ENCODE peak calls at places on chromosomes 4 and X, in seven cellular contexts. Q is K562, T is SK-N-SH, X is HCT116, N is H1, G is GM12878, P is HepG2. I is an unnamed sample.
A peak's percentile ranks its signal among the peaks of the same experiment; 100 is the strongest.

GRCh38 chrX:107714196-107714811 is 61.3 kb downstream of the TSC22D3 start:
- DNase-seq in X (no peak), T (no peak), P (no peak), N (no peak), Q (no peak), G (no peak), I (no peak)

GRCh38 chr4:125836597-125837195 is 521.9 kb downstream of the FAT4 start:
- DNase-seq in N (no peak), Q (no peak), X (no peak), G (no peak), P (no peak), T (peak; percentile 39), I (no peak)

GRCh38 chr4:169971456-169972015 is 54.7 kb downstream of the MFAP3L start:
- DNase-seq in X (no peak), P (no peak), N (no peak), T (no peak), G (no peak), Q (no peak), I (no peak)

GRCh38 chr4:141074098-141074878 is 59.0 kb downstream of the RNF150 start:
- DNase-seq in G (no peak), N (no peak), P (no peak), T (no peak), X (no peak), Q (no peak), I (no peak)

GRCh38 chr4:142043509-142043908 is 407.1 kb downstream of the IL15 start:
- DNase-seq in N (no peak), Q (no peak), P (no peak), T (no peak), X (no peak), G (no peak), I (no peak)

GRCh38 chr4:168871686-168872085 is 138.4 kb downstream of the CBR4 start:
- DNase-seq in X (no peak), T (no peak), Q (no peak), N (no peak), P (no peak), G (no peak), I (no peak)

GRCh38 chr4:129282293-129282692 is 186.3 kb downstream of the C4orf33 start:
- DNase-seq in N (no peak), P (no peak), Q (no peak), T (no peak), G (no peak), X (no peak), I (no peak)

GRCh38 chr4:170374770-170375169 is 285.0 kb upstream of the AADAT start:
- DNase-seq in P (peak; percentile 39), X (peak; percentile 40), N (peak; percentile 65), G (no peak), Q (peak; percentile 14), T (peak; percentile 24), I (peak; percentile 54)

GRCh38 chrX:132226169-132226568 is 6.9 kb upstream of the RAP2C start:
- DNase-seq in G (no peak), N (no peak), X (no peak), Q (no peak), T (peak; percentile 7), P (no peak), I (no peak)

GRCh38 chr4:42104521-42104920 is 47.9 kb downstream of the BEND4 start:
- DNase-seq in X (no peak), T (no peak), P (no peak), G (no peak), Q (no peak), N (no peak), I (no peak)

GRCh38 chr4:110621839-110622751 is 782 bp downstream of the PITX2 start:
- DNase-seq in X (no peak), G (no peak), P (no peak), T (no peak), Q (no peak), N (peak; percentile 78), I (no peak)

GRCh38 chr4:32042486-32042885 is 1322.3 kb downstream of the PCDH7 start:
- DNase-seq in G (no peak), X (no peak), Q (no peak), P (no peak), T (no peak), N (no peak), I (no peak)

GRCh38 chrX:111168314-111168713 is 72.3 kb downstream of the PAK3 start:
- DNase-seq in G (no peak), X (no peak), Q (no peak), T (peak; percentile 3), N (no peak), P (peak; percentile 0), I (peak; percentile 32)

GRCh38 chrX:10197597-10198210 is 40.9 kb downstream of the CLCN4 start:
- DNase-seq in Q (no peak), P (no peak), X (no peak), N (no peak), G (no peak), T (no peak), I (no peak)

GRCh38 chrX:47723689-47724088 is 64.7 kb upstream of the UXT start:
- DNase-seq in G (no peak), P (peak; percentile 3), T (no peak), X (no peak), N (peak; percentile 53), Q (peak; percentile 15), I (no peak)

GRCh38 chrX:136731207-136731782 is 49.4 kb downstream of the ARHGEF6 start:
- DNase-seq in N (no peak), Q (no peak), X (no peak), P (no peak), T (no peak), G (no peak), I (no peak)

GRCh38 chr4:102647117-102647516 is 113.7 kb downstream of the MANBA start:
- DNase-seq in X (no peak), P (no peak), T (no peak), G (no peak), N (no peak), Q (no peak), I (no peak)

GRCh38 chrX:107669885-107670628 is 41.7 kb downstream of the PRPS1 start:
- DNase-seq in P (no peak), G (no peak), X (no peak), Q (no peak), N (no peak), T (no peak), I (no peak)

GRCh38 chr4:42371306-42372063 is 25.8 kb upstream of the SHISA3 start:
- DNase-seq in P (peak; percentile 19), N (no peak), Q (no peak), X (peak; percentile 33), T (peak; percentile 77), G (no peak), I (peak; percentile 63)

GRCh38 chr4:65737672-65738071 is 67.4 kb upstream of the EPHA5 start:
- DNase-seq in Q (no peak), T (no peak), G (no peak), P (no peak), X (no peak), N (no peak), I (no peak)

GRCh38 chr4:68038272-68038671 is 75.0 kb upstream of the TMPRSS11A start:
- DNase-seq in N (no peak), P (no peak), T (no peak), X (no peak), G (no peak), Q (no peak), I (no peak)
- TF ChIP-seq JUND in N (no peak), P (no peak), T (no peak), X (no peak), G (no peak), Q (no peak), I (no peak)

DNA sequence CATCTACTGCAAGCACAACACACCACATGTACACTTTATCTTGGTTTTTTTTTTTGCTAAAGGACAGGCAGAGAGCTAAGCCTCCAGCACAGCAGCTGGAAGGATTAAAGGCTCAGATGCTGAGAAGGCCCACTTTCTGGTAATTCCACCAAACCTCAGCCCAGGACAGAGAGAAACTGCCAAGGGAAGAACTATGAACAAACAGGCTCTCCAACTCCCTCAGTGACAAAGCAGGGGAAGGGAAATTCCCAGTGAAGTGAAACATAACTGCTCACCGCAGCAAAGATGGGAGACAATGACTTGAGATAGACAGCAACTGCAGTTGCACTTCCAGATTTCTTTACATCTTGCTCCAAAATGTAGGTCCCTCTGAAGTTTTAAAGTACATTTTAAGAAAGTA is 4.8 kb downstream of the PROM1 start:
- DNase-seq in P (no peak), N (no peak), X (no peak), G (peak; percentile 19), T (no peak), Q (no peak), I (peak; percentile 66)
- TF ChIP-seq JUND in P (no peak), N (no peak), X (no peak), G (no peak), T (no peak), Q (no peak), I (no peak)

DNA sequence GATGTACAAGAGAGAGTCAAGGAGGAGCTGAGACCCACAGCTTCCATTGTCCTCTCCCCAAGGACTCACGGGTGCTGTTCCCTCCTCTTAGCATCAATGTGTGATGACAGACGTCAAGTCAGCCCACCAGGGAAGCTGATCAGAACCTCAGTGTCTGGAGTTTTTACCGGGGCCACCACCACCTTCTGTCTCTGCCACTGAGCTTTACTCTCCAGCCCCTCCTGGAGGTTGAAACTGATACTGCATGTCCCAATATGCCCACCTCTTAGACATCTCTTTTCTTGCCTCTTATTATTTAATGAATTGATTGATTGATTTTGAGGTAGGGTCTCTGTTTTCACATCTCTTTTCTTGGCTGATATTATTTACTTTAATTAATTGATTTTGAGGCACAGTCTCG is 10.3 kb upstream of the AKAP17A start:
- DNase-seq in N (peak; percentile 86), G (no peak), Q (peak; percentile 69), X (no peak), T (peak; percentile 61), P (peak; percentile 52), I (peak; percentile 70)
- TF ChIP-seq JUND in N (no peak), G (no peak), Q (no peak), X (no peak), T (no peak), P (no peak), I (no peak)

GRCh38 chrX:24242649-24243556 is 71.0 kb downstream of the SUPT20HL2 start:
- DNase-seq in G (peak; percentile 95), P (peak; percentile 9), Q (no peak), X (no peak), N (no peak), T (no peak), I (no peak)
- TF ChIP-seq JUND in G (no peak), P (no peak), Q (no peak), X (no peak), N (no peak), T (no peak), I (no peak)